ENCODE peak calls at places on chromosome 17, in five cellular contexts. One of them, this sample, is unnamed.

GRCh38 chr17:44307387-44308186 is 814 bp upstream of the RUNDC3A start:
- DNase-seq in heart left ventricle: peak; percentile 51
- DNase-seq in sigmoid colon: peak; percentile 85
- DNase-seq in right lobe of liver: no peak
- DNase-seq in right cardiac atrium: no peak
- DNase-seq in this sample: no peak

GRCh38 chr17:80826346-80826954 is 165.2 kb upstream of the CHMP6 start:
- DNase-seq in heart left ventricle: no peak
- DNase-seq in right lobe of liver: peak; percentile 52
- DNase-seq in sigmoid colon: peak; percentile 57
- DNase-seq in right cardiac atrium: peak; percentile 46
- DNase-seq in this sample: peak; percentile 55

GRCh38 chr17:1347681-1348318 is 52.2 kb downstream of the YWHAE start:
- DNase-seq in right lobe of liver: peak; percentile 61
- DNase-seq in right cardiac atrium: peak; percentile 66
- DNase-seq in sigmoid colon: peak; percentile 75
- DNase-seq in heart left ventricle: no peak
- DNase-seq in this sample: peak; percentile 37

GRCh38 chr17:50540485-50541401 is 6.2 kb upstream of the SPATA20 start:
- DNase-seq in heart left ventricle: no peak
- DNase-seq in sigmoid colon: no peak
- DNase-seq in right cardiac atrium: no peak
- DNase-seq in right lobe of liver: no peak
- DNase-seq in this sample: no peak

GRCh38 chr17:48961516-48962233 is 6.7 kb downstream of the GIP start:
- DNase-seq in sigmoid colon: no peak
- DNase-seq in right cardiac atrium: no peak
- DNase-seq in right lobe of liver: no peak
- DNase-seq in heart left ventricle: no peak
- DNase-seq in this sample: no peak

GRCh38 chr17:15463363-15463762 is 4.1 kb downstream of the CDRT4 start:
- DNase-seq in right lobe of liver: no peak
- DNase-seq in right cardiac atrium: peak; percentile 76
- DNase-seq in sigmoid colon: peak; percentile 78
- DNase-seq in heart left ventricle: peak; percentile 45
- DNase-seq in this sample: no peak

GRCh38 chr17:47205419-47205963 is 3.7 kb upstream of the MYL4 start:
- DNase-seq in right cardiac atrium: peak; percentile 73
- DNase-seq in heart left ventricle: peak; percentile 56
- DNase-seq in sigmoid colon: peak; percentile 70
- DNase-seq in right lobe of liver: no peak
- DNase-seq in this sample: peak; percentile 76

GRCh38 chr17:68197091-68197996 is 50.5 kb upstream of the AMZ2 start:
- DNase-seq in right lobe of liver: no peak
- DNase-seq in heart left ventricle: peak; percentile 47
- DNase-seq in right cardiac atrium: peak; percentile 54
- DNase-seq in sigmoid colon: no peak
- DNase-seq in this sample: no peak

GRCh38 chr17:1726626-1727257 is 2.2 kb downstream of the WDR81 start:
- DNase-seq in sigmoid colon: no peak
- DNase-seq in right lobe of liver: no peak
- DNase-seq in right cardiac atrium: peak; percentile 47
- DNase-seq in heart left ventricle: no peak
- DNase-seq in this sample: no peak

GRCh38 chr17:8332688-8333087 is 7.0 kb upstream of the ODF4 start:
- DNase-seq in sigmoid colon: no peak
- DNase-seq in right cardiac atrium: peak; percentile 60
- DNase-seq in right lobe of liver: no peak
- DNase-seq in heart left ventricle: peak; percentile 67
- DNase-seq in this sample: no peak

GRCh38 chr17:29588561-29589411 is 662 bp downstream of the GIT1 start:
- DNase-seq in right cardiac atrium: peak; percentile 78
- DNase-seq in right lobe of liver: no peak
- DNase-seq in sigmoid colon: no peak
- DNase-seq in heart left ventricle: peak; percentile 57
- DNase-seq in this sample: peak; percentile 78

GRCh38 chr17:31072186-31072585 is 22.6 kb upstream of the NF1 start:
- DNase-seq in right cardiac atrium: no peak
- DNase-seq in heart left ventricle: no peak
- DNase-seq in sigmoid colon: no peak
- DNase-seq in right lobe of liver: no peak
- DNase-seq in this sample: no peak

GRCh38 chr17:64529221-64529620 is 22.4 kb downstream of the CEP95 start:
- DNase-seq in heart left ventricle: no peak
- DNase-seq in right lobe of liver: no peak
- DNase-seq in sigmoid colon: no peak
- DNase-seq in right cardiac atrium: no peak
- DNase-seq in this sample: no peak

GRCh38 chr17:5706835-5707234 is 122.5 kb upstream of the NLRP1 start:
- DNase-seq in heart left ventricle: no peak
- DNase-seq in right lobe of liver: no peak
- DNase-seq in sigmoid colon: no peak
- DNase-seq in right cardiac atrium: peak; percentile 77
- DNase-seq in this sample: peak; percentile 79

GRCh38 chr17:48443712-48444111 is 13.7 kb upstream of the SKAP1 start:
- DNase-seq in heart left ventricle: no peak
- DNase-seq in sigmoid colon: no peak
- DNase-seq in right lobe of liver: no peak
- DNase-seq in right cardiac atrium: no peak
- DNase-seq in this sample: no peak

GRCh38 chr17:28515518-28515917 is 9.4 kb downstream of the FOXN1 start:
- DNase-seq in heart left ventricle: no peak
- DNase-seq in right lobe of liver: no peak
- DNase-seq in sigmoid colon: no peak
- DNase-seq in right cardiac atrium: no peak
- DNase-seq in this sample: no peak

GRCh38 chr17:40535924-40536717 is 29.2 kb downstream of the CCR7 start:
- DNase-seq in sigmoid colon: peak; percentile 71
- DNase-seq in heart left ventricle: peak; percentile 79
- DNase-seq in right cardiac atrium: peak; percentile 82
- DNase-seq in right lobe of liver: no peak
- DNase-seq in this sample: peak; percentile 73

GRCh38 chr17:40534431-40535189 is 30.7 kb downstream of the CCR7 start:
- DNase-seq in right cardiac atrium: no peak
- DNase-seq in right lobe of liver: no peak
- DNase-seq in sigmoid colon: peak; percentile 49
- DNase-seq in heart left ventricle: peak; percentile 26
- DNase-seq in this sample: peak; percentile 51

GRCh38 chr17:40536731-40537171 is 28.5 kb downstream of the CCR7 start:
- DNase-seq in right cardiac atrium: peak; percentile 70
- DNase-seq in right lobe of liver: no peak
- DNase-seq in heart left ventricle: peak; percentile 73
- DNase-seq in sigmoid colon: peak; percentile 81
- DNase-seq in this sample: peak; percentile 73

GRCh38 chr17:40533896-40534295 is 31.4 kb downstream of the CCR7 start:
- DNase-seq in right lobe of liver: no peak
- DNase-seq in right cardiac atrium: no peak
- DNase-seq in sigmoid colon: peak; percentile 54
- DNase-seq in heart left ventricle: peak; percentile 4
- DNase-seq in this sample: peak; percentile 16

DNA sequence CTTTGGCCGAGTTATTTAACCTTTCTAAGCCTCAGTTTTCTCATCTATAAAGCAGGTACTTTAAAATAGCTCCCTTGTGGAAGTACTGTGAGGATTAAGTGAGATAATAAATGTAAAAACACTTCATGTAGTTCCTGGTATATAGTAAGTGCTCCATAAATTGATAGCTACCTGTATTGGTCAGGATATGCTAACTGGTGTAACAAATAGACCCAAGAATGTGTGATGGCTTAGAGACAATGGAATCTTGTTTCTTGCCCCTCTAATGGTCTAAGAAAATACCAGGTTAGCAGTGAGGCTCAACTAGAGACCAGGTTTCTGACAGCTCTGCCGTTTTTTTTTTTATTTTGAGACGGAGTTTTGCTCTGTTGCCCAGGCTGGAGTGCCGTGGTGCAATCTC is 29.8 kb downstream of the CCR7 start:
- DNase-seq in right lobe of liver: no peak
- DNase-seq in heart left ventricle: no peak
- DNase-seq in right cardiac atrium: no peak
- DNase-seq in sigmoid colon: no peak
- DNase-seq in this sample: no peak
- H3K27me3 ChIP-seq in right lobe of liver: no peaks in the 10 kb centered on the region
- H3K27me3 ChIP-seq in heart left ventricle: no peaks in the 10 kb centered on the region
- H3K27me3 ChIP-seq in right cardiac atrium: no peaks in the 10 kb centered on the region
- H3K27me3 ChIP-seq in sigmoid colon: no peaks in the 10 kb centered on the region
- H3K27me3 ChIP-seq in this sample: no peaks in the 10 kb centered on the region

GRCh38 chr17:2967515-2967914 is 95.9 kb downstream of the OR1D5 start:
- DNase-seq in right cardiac atrium: no peak
- DNase-seq in right lobe of liver: no peak
- DNase-seq in heart left ventricle: peak; percentile 73
- DNase-seq in sigmoid colon: peak; percentile 84
- DNase-seq in this sample: no peak
- H3K4me3 ChIP-seq in right cardiac atrium: no peak overlapping the region
- H3K4me3 ChIP-seq in right lobe of liver: no peak overlapping the region
- H3K4me3 ChIP-seq in heart left ventricle: no peak overlapping the region
- H3K4me3 ChIP-seq in sigmoid colon: no peak overlapping the region
- H3K4me3 ChIP-seq in this sample: no peak overlapping the region

GRCh38 chr17:78562734-78563133 is 14.5 kb downstream of the DNAH17 start:
- DNase-seq in right lobe of liver: no peak
- DNase-seq in heart left ventricle: no peak
- DNase-seq in sigmoid colon: no peak
- DNase-seq in right cardiac atrium: peak; percentile 25
- DNase-seq in this sample: no peak

GRCh38 chr17:78561166-78561565 is 16.0 kb downstream of the DNAH17 start:
- DNase-seq in sigmoid colon: no peak
- DNase-seq in heart left ventricle: no peak
- DNase-seq in right lobe of liver: peak; percentile 29
- DNase-seq in right cardiac atrium: peak; percentile 11
- DNase-seq in this sample: no peak

GRCh38 chr17:78560731-78561130 is 16.5 kb downstream of the DNAH17 start:
- DNase-seq in right cardiac atrium: peak; percentile 26
- DNase-seq in right lobe of liver: peak; percentile 18
- DNase-seq in heart left ventricle: no peak
- DNase-seq in sigmoid colon: no peak
- DNase-seq in this sample: no peak

GRCh38 chr17:78559749-78560368 is 17.3 kb downstream of the DNAH17 start:
- DNase-seq in heart left ventricle: no peak
- DNase-seq in right lobe of liver: no peak
- DNase-seq in right cardiac atrium: peak; percentile 26
- DNase-seq in sigmoid colon: no peak
- DNase-seq in this sample: peak; percentile 71

DNA sequence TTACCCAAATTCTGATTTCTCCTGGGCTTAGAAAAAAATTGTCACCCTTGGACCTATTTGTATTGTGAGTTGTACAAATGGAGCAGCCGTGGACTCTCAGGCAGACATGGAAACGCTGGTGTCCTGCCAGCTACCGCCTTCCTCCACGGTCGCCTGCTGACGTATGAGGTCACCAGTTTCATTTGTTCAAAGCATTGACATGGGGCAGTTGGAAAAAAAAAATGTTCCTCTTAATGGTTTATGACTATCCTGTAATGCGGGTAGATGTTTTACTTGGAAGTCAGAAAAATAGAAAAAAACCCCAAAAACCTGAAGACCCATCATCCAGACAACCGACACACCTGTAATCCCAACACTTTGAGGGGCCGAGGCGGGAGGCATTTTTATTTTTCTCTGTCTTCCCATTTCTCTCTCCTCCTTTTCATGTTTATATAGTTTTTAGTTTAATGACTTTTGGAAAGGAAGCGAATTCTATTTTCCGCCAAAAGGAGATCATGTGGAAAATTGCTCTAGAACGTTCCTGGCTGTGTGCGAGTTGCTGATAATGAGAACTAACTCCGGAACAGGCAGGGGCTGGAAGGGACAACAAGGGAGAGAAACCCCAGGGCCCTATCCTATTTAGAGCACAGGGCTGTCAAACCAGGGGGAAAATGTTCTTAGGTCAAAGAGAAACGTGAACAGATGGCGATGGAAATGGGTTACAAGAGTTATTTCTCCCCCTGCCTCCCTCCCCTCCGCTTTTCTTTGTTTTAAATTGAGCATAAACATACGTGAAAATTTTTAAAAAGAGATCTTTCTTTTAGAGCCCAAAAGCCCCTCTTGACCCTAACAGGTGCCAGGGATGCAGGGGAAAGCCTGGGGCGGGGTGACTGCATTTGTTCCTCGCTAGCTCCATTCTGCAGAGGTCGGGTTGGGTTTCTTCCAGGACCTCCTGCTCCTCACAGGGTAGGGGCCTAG is 13.7 kb downstream of the DNAH17 start:
- DNase-seq in heart left ventricle: peak; percentile 72
- DNase-seq in right cardiac atrium: peak; percentile 91
- DNase-seq in right lobe of liver: no peak
- DNase-seq in sigmoid colon: peak; percentile 76
- DNase-seq in this sample: no peak
- H3K27me3 ChIP-seq in heart left ventricle: no peaks in the 10 kb centered on the region
- H3K27me3 ChIP-seq in right cardiac atrium: no peaks in the 10 kb centered on the region
- H3K27me3 ChIP-seq in right lobe of liver: no peaks in the 10 kb centered on the region
- H3K27me3 ChIP-seq in sigmoid colon: no peaks in the 10 kb centered on the region
- H3K27me3 ChIP-seq in this sample: peaks cover 4% of the 10 kb centered on the region

GRCh38 chr17:74738051-74738996 is 1.3 kb downstream of the RAB37 start:
- DNase-seq in heart left ventricle: no peak
- DNase-seq in right lobe of liver: peak; percentile 71
- DNase-seq in sigmoid colon: no peak
- DNase-seq in right cardiac atrium: peak; percentile 81
- DNase-seq in this sample: no peak

GRCh38 chr17:74739227-74739831 is 2.3 kb downstream of the RAB37 start:
- DNase-seq in heart left ventricle: no peak
- DNase-seq in sigmoid colon: no peak
- DNase-seq in right cardiac atrium: no peak
- DNase-seq in right lobe of liver: no peak
- DNase-seq in this sample: no peak

GRCh38 chr17:74737299-74738050 is 419 bp downstream of the RAB37 start:
- DNase-seq in sigmoid colon: no peak
- DNase-seq in right lobe of liver: peak; percentile 78
- DNase-seq in right cardiac atrium: peak; percentile 73
- DNase-seq in heart left ventricle: no peak
- DNase-seq in this sample: no peak

GRCh38 chr17:74734256-74734655 is 2.8 kb upstream of the RAB37 start:
- DNase-seq in heart left ventricle: no peak
- DNase-seq in right cardiac atrium: no peak
- DNase-seq in right lobe of liver: no peak
- DNase-seq in sigmoid colon: no peak
- DNase-seq in this sample: no peak

DNA sequence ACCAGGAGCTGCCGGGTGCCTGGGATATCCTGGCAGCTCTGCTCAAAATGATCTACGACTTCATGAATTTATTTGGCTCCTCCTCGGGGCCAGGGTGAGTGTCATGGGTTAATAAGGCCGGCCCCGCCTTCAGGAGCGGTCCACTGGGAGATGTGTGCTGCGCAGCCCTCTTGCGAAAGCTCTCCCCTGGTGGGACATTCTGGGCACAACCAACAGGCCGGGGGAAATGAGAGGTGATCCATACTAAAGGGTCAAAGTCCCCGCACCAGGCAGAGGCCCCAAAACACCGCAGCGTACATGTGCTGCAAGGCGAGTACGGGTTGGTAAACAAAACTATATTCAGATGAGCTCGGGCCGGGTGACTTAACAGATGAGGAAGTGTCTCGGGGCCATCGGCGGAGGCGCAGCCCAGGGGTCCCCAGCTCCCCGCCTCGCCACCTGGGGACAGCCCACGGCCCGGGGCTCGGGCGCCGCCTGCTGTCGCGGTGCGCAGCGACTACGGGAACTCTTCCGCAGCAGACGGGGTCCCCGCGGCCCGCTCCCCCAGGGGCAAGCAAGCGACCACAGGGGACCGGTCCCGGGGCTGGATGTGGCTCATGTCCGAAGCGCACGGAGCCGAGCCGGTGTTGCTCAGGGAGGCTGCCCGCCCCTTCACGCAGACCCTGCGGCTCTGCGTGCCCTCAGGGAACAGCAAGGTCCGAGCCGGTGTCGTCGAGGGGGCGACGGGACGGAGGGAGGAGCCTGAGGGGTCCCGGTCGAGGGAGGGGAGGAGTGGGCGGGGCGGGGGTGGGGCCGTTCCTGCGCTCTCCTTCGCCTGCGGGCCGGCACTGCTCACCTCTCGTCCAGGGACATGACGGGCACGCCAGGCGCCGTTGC is at the start of gene RAB37:
- DNase-seq in right lobe of liver: peak; percentile 95
- DNase-seq in sigmoid colon: no peak
- DNase-seq in heart left ventricle: no peak
- DNase-seq in right cardiac atrium: peak; percentile 86
- DNase-seq in this sample: peak; percentile 81
- H3K4me3 ChIP-seq in right lobe of liver: peak within 1 kb of the TSS; percentile 66
- H3K4me3 ChIP-seq in sigmoid colon: peak within 1 kb of the TSS; percentile 24
- H3K4me3 ChIP-seq in heart left ventricle: peak within 1 kb of the TSS; percentile 51
- H3K4me3 ChIP-seq in right cardiac atrium: peak within 1 kb of the TSS; percentile 23
- H3K4me3 ChIP-seq in this sample: peak within 1 kb of the TSS; percentile 45